ENCODE peak calls at places on chromosomes 12 and 14, in nine cellular contexts. One of them, this sample, is unnamed.

GRCh38 chr14:65933400-65934068 is 521.0 kb downstream of the FUT8 start:
- DNase-seq in ovary: no peak
- DNase-seq in PC-3: no peak
- DNase-seq in fibroblast of lung: no peak
- DNase-seq in WTC11: no peak
- DNase-seq in AG10803: no peak
- DNase-seq in heart left ventricle: no peak
- DNase-seq in adrenal gland: no peak
- DNase-seq in HCT116: no peak
- DNase-seq in this sample: no peak

GRCh38 chr14:28142400-28143015 is 624.1 kb upstream of the FOXG1 start:
- DNase-seq in ovary: no peak
- DNase-seq in PC-3: peak; percentile 65
- DNase-seq in fibroblast of lung: peak; percentile 1
- DNase-seq in WTC11: no peak
- DNase-seq in AG10803: no peak
- DNase-seq in heart left ventricle: no peak
- DNase-seq in adrenal gland: no peak
- DNase-seq in HCT116: no peak
- DNase-seq in this sample: peak; percentile 3

GRCh38 chr12:104142543-104142942 is 4.5 kb upstream of the NFYB start:
- DNase-seq in ovary: no peak
- DNase-seq in PC-3: no peak
- DNase-seq in fibroblast of lung: no peak
- DNase-seq in WTC11: no peak
- DNase-seq in AG10803: no peak
- DNase-seq in heart left ventricle: no peak
- DNase-seq in adrenal gland: no peak
- DNase-seq in HCT116: no peak
- DNase-seq in this sample: no peak

GRCh38 chr12:121765573-121765972 is 27.9 kb downstream of the RHOF start:
- DNase-seq in ovary: no peak
- DNase-seq in PC-3: peak; percentile 79
- DNase-seq in fibroblast of lung: peak; percentile 89
- DNase-seq in WTC11: no peak
- DNase-seq in AG10803: peak; percentile 79
- DNase-seq in heart left ventricle: no peak
- DNase-seq in adrenal gland: no peak
- DNase-seq in HCT116: peak; percentile 58
- DNase-seq in this sample: peak; percentile 67

GRCh38 chr12:118164798-118165486 is 29.0 kb downstream of the PEBP1 start:
- DNase-seq in ovary: no peak
- DNase-seq in PC-3: peak; percentile 65
- DNase-seq in fibroblast of lung: peak; percentile 51
- DNase-seq in WTC11: peak; percentile 59
- DNase-seq in AG10803: peak; percentile 24
- DNase-seq in heart left ventricle: no peak
- DNase-seq in adrenal gland: peak; percentile 54
- DNase-seq in HCT116: peak; percentile 18
- DNase-seq in this sample: peak; percentile 48

GRCh38 chr12:132446535-132447326 is 43.2 kb upstream of the FBRSL1 start:
- DNase-seq in ovary: no peak
- DNase-seq in PC-3: no peak
- DNase-seq in fibroblast of lung: no peak
- DNase-seq in WTC11: no peak
- DNase-seq in AG10803: no peak
- DNase-seq in heart left ventricle: no peak
- DNase-seq in adrenal gland: no peak
- DNase-seq in HCT116: no peak
- DNase-seq in this sample: no peak

GRCh38 chr12:103964805-103965204 is 867 bp upstream of the TDG start:
- DNase-seq in ovary: no peak
- DNase-seq in PC-3: no peak
- DNase-seq in fibroblast of lung: no peak
- DNase-seq in WTC11: no peak
- DNase-seq in AG10803: no peak
- DNase-seq in heart left ventricle: no peak
- DNase-seq in adrenal gland: no peak
- DNase-seq in HCT116: no peak
- DNase-seq in this sample: no peak

GRCh38 chr12:89281534-89281857 is 70.8 kb downstream of the DUSP6 start:
- DNase-seq in ovary: no peak
- DNase-seq in PC-3: no peak
- DNase-seq in fibroblast of lung: no peak
- DNase-seq in WTC11: no peak
- DNase-seq in AG10803: no peak
- DNase-seq in heart left ventricle: no peak
- DNase-seq in adrenal gland: no peak
- DNase-seq in HCT116: no peak
- DNase-seq in this sample: no peak

GRCh38 chr12:89372584-89373370 is 20.5 kb upstream of the DUSP6 start:
- DNase-seq in ovary: no peak
- DNase-seq in PC-3: no peak
- DNase-seq in fibroblast of lung: no peak
- DNase-seq in WTC11: no peak
- DNase-seq in AG10803: no peak
- DNase-seq in heart left ventricle: no peak
- DNase-seq in adrenal gland: no peak
- DNase-seq in HCT116: no peak
- DNase-seq in this sample: no peak

GRCh38 chr14:59629384-59630158 is 53.0 kb upstream of the CCDC175 start:
- DNase-seq in ovary: no peak
- DNase-seq in PC-3: no peak
- DNase-seq in fibroblast of lung: no peak
- DNase-seq in WTC11: no peak
- DNase-seq in AG10803: no peak
- DNase-seq in heart left ventricle: no peak
- DNase-seq in adrenal gland: no peak
- DNase-seq in HCT116: no peak
- DNase-seq in this sample: no peak

GRCh38 chr14:55317503-55317902 is 46.3 kb downstream of the FBXO34 start:
- DNase-seq in ovary: no peak
- DNase-seq in PC-3: no peak
- DNase-seq in fibroblast of lung: no peak
- DNase-seq in WTC11: no peak
- DNase-seq in AG10803: no peak
- DNase-seq in heart left ventricle: no peak
- DNase-seq in adrenal gland: no peak
- DNase-seq in HCT116: no peak
- DNase-seq in this sample: no peak

GRCh38 chr12:4379410-4379809 is at the start of gene FGF23:
- DNase-seq in ovary: no peak
- DNase-seq in PC-3: peak; percentile 10
- DNase-seq in fibroblast of lung: peak; percentile 36
- DNase-seq in WTC11: peak; percentile 84
- DNase-seq in AG10803: peak; percentile 3
- DNase-seq in heart left ventricle: no peak
- DNase-seq in adrenal gland: no peak
- DNase-seq in HCT116: no peak
- DNase-seq in this sample: peak; percentile 16

GRCh38 chr12:52741378-52742195 is 35.6 kb downstream of the KRT76 start:
- DNase-seq in ovary: peak; percentile 22
- DNase-seq in PC-3: peak; percentile 83
- DNase-seq in fibroblast of lung: peak; percentile 49
- DNase-seq in WTC11: peak; percentile 84
- DNase-seq in AG10803: peak; percentile 30
- DNase-seq in heart left ventricle: peak; percentile 55
- DNase-seq in adrenal gland: peak; percentile 55
- DNase-seq in HCT116: peak; percentile 4
- DNase-seq in this sample: peak; percentile 62

GRCh38 chr12:104223599-104224168 is 8.1 kb downstream of the TXNRD1 start:
- DNase-seq in ovary: no peak
- DNase-seq in PC-3: no peak
- DNase-seq in fibroblast of lung: no peak
- DNase-seq in WTC11: no peak
- DNase-seq in AG10803: peak; percentile 10
- DNase-seq in heart left ventricle: no peak
- DNase-seq in adrenal gland: no peak
- DNase-seq in HCT116: no peak
- DNase-seq in this sample: no peak

GRCh38 chr14:69320581-69321365 is 60.8 kb downstream of the GALNT16 start:
- DNase-seq in ovary: peak; percentile 13
- DNase-seq in PC-3: no peak
- DNase-seq in fibroblast of lung: no peak
- DNase-seq in WTC11: peak; percentile 3
- DNase-seq in AG10803: no peak
- DNase-seq in heart left ventricle: no peak
- DNase-seq in adrenal gland: no peak
- DNase-seq in HCT116: no peak
- DNase-seq in this sample: no peak

GRCh38 chr12:89461649-89462612 is 62.7 kb downstream of the GALNT4 start:
- DNase-seq in ovary: no peak
- DNase-seq in PC-3: peak; percentile 82
- DNase-seq in fibroblast of lung: peak; percentile 88
- DNase-seq in WTC11: no peak
- DNase-seq in AG10803: peak; percentile 79
- DNase-seq in heart left ventricle: no peak
- DNase-seq in adrenal gland: no peak
- DNase-seq in HCT116: peak; percentile 57
- DNase-seq in this sample: peak; percentile 59

DNA sequence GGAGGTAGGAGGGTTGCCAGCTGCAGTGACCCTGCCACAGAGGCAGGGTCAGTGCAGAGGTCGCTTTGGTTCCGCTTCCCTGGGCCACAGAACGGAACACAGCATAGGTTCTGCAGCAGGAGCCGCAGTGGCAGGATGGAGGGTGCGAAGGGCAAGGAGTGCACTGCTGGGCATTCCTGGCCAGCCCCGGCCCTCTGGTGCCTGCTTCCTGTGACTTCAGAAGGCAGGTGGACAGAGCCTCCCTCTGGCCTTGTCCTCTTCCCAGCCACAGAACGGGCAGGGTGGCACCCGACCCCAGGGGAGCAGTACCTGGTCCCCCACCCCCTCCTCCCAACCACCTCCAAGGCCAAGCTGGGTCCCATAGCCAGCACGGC is 37.7 kb downstream of the SLC8B1 start:
- DNase-seq in ovary: no peak
- DNase-seq in PC-3: no peak
- DNase-seq in fibroblast of lung: no peak
- DNase-seq in WTC11: no peak
- DNase-seq in AG10803: no peak
- DNase-seq in heart left ventricle: no peak
- DNase-seq in adrenal gland: peak; percentile 47
- DNase-seq in HCT116: no peak
- DNase-seq in this sample: no peak
- TF ChIP-seq CTCF in ovary: no peak
- TF ChIP-seq CTCF in PC-3: no peak
- TF ChIP-seq CTCF in fibroblast of lung: no peak
- TF ChIP-seq CTCF in WTC11: no peak
- TF ChIP-seq CTCF in AG10803: no peak
- TF ChIP-seq CTCF in heart left ventricle: no peak
- TF ChIP-seq CTCF in adrenal gland: no peak
- TF ChIP-seq CTCF in HCT116: no peak
- TF ChIP-seq CTCF in this sample: no peak

GRCh38 chr12:85322715-85323114 is 42.7 kb downstream of the ALX1 start:
- DNase-seq in ovary: no peak
- DNase-seq in PC-3: no peak
- DNase-seq in fibroblast of lung: peak; percentile 8
- DNase-seq in WTC11: no peak
- DNase-seq in AG10803: peak; percentile 1
- DNase-seq in heart left ventricle: no peak
- DNase-seq in adrenal gland: no peak
- DNase-seq in HCT116: no peak
- DNase-seq in this sample: no peak
- TF ChIP-seq CTCF in ovary: no peak
- TF ChIP-seq CTCF in PC-3: no peak
- TF ChIP-seq CTCF in fibroblast of lung: no peak
- TF ChIP-seq CTCF in WTC11: no peak
- TF ChIP-seq CTCF in AG10803: no peak
- TF ChIP-seq CTCF in heart left ventricle: no peak
- TF ChIP-seq CTCF in adrenal gland: no peak
- TF ChIP-seq CTCF in HCT116: no peak
- TF ChIP-seq CTCF in this sample: no peak

GRCh38 chr12:44509471-44509870 is 366.6 kb downstream of the NELL2 start:
- DNase-seq in ovary: no peak
- DNase-seq in PC-3: no peak
- DNase-seq in fibroblast of lung: no peak
- DNase-seq in WTC11: no peak
- DNase-seq in AG10803: peak; percentile 13
- DNase-seq in heart left ventricle: no peak
- DNase-seq in adrenal gland: no peak
- DNase-seq in HCT116: no peak
- DNase-seq in this sample: no peak

GRCh38 chr12:44511289-44511688 is 364.8 kb downstream of the NELL2 start:
- DNase-seq in ovary: no peak
- DNase-seq in PC-3: no peak
- DNase-seq in fibroblast of lung: no peak
- DNase-seq in WTC11: no peak
- DNase-seq in AG10803: no peak
- DNase-seq in heart left ventricle: no peak
- DNase-seq in adrenal gland: no peak
- DNase-seq in HCT116: no peak
- DNase-seq in this sample: no peak

GRCh38 chr12:44504799-44505198 is 371.3 kb downstream of the NELL2 start:
- DNase-seq in ovary: no peak
- DNase-seq in PC-3: no peak
- DNase-seq in fibroblast of lung: no peak
- DNase-seq in WTC11: no peak
- DNase-seq in AG10803: no peak
- DNase-seq in heart left ventricle: no peak
- DNase-seq in adrenal gland: no peak
- DNase-seq in HCT116: no peak
- DNase-seq in this sample: no peak

GRCh38 chr12:44507471-44507870 is 368.6 kb downstream of the NELL2 start:
- DNase-seq in ovary: no peak
- DNase-seq in PC-3: no peak
- DNase-seq in fibroblast of lung: no peak
- DNase-seq in WTC11: no peak
- DNase-seq in AG10803: no peak
- DNase-seq in heart left ventricle: no peak
- DNase-seq in adrenal gland: no peak
- DNase-seq in HCT116: no peak
- DNase-seq in this sample: no peak

DNA sequence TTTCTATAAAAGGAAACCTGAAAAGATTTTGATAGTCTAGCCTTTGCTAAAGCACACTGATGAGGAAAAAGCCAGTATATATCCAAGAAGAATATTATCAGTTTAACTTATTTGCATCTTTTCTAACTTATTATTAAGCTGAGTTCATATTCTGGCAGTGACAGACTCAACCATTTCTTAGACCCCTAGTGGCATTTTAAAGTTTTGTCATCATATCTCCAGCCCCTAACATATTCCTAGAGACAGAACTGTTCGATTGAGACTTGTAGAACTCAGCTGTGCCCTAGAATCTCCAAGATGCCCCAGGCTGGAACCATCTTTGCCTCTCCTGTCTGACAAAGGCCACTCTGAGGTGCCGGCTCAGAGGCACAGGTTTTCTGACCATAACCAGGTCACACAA is 365.6 kb downstream of the NELL2 start:
- DNase-seq in ovary: no peak
- DNase-seq in PC-3: peak; percentile 14
- DNase-seq in fibroblast of lung: no peak
- DNase-seq in WTC11: no peak
- DNase-seq in AG10803: no peak
- DNase-seq in heart left ventricle: no peak
- DNase-seq in adrenal gland: no peak
- DNase-seq in HCT116: no peak
- DNase-seq in this sample: no peak
- TF ChIP-seq CTCF in ovary: no peak
- TF ChIP-seq CTCF in PC-3: peak; percentile 36
- TF ChIP-seq CTCF in fibroblast of lung: no peak
- TF ChIP-seq CTCF in WTC11: no peak
- TF ChIP-seq CTCF in AG10803: no peak
- TF ChIP-seq CTCF in heart left ventricle: no peak
- TF ChIP-seq CTCF in adrenal gland: no peak
- TF ChIP-seq CTCF in HCT116: peak; percentile 23
- TF ChIP-seq CTCF in this sample: no peak

GRCh38 chr14:99327050-99327449 is 55.1 kb upstream of the BCL11B start:
- DNase-seq in ovary: no peak
- DNase-seq in PC-3: no peak
- DNase-seq in fibroblast of lung: no peak
- DNase-seq in WTC11: no peak
- DNase-seq in AG10803: no peak
- DNase-seq in heart left ventricle: no peak
- DNase-seq in adrenal gland: no peak
- DNase-seq in HCT116: no peak
- DNase-seq in this sample: no peak
- TF ChIP-seq CTCF in ovary: no peak
- TF ChIP-seq CTCF in PC-3: peak; percentile 34
- TF ChIP-seq CTCF in fibroblast of lung: peak; percentile 3
- TF ChIP-seq CTCF in WTC11: no peak
- TF ChIP-seq CTCF in AG10803: no peak
- TF ChIP-seq CTCF in heart left ventricle: no peak
- TF ChIP-seq CTCF in adrenal gland: no peak
- TF ChIP-seq CTCF in HCT116: peak; percentile 38
- TF ChIP-seq CTCF in this sample: no peak